ENCODE peak calls at places on chromosomes 13 and 19, in four cellular contexts. C, M, T and G are unnamed samples.

GRCh38 chr19:17757125-17757524 is 5.8 kb downstream of the FCHO1 start:
- DNase-seq in C (no peak), M (no peak), T (no peak), G (no peak)

GRCh38 chr19:1133471-1133929 is 29.7 kb downstream of the GPX4 start:
- DNase-seq in C (peak; percentile 61), M (no peak), T (no peak), G (peak; percentile 88)

GRCh38 chr13:74891610-74892009 is 590.4 kb downstream of the TBC1D4 start:
- DNase-seq in C (no peak), M (no peak), T (no peak), G (no peak)

GRCh38 chr13:95180513-95181245 is 120.6 kb downstream of the ABCC4 start:
- DNase-seq in C (no peak), M (no peak), T (no peak), G (no peak)

GRCh38 chr19:34468400-34468799 is 13.2 kb upstream of the WTIP start:
- DNase-seq in C (no peak), M (no peak), T (no peak), G (no peak)

GRCh38 chr13:106418556-106418955 is 116.9 kb downstream of the EFNB2 start:
- DNase-seq in C (no peak), M (no peak), T (no peak), G (no peak)

GRCh38 chr13:92303428-92303827 is 905.0 kb downstream of the GPC5 start:
- DNase-seq in C (no peak), M (no peak), T (no peak), G (no peak)

GRCh38 chr19:5621945-5622464 is 571 bp downstream of the SAFB2 start:
- DNase-seq in C (no peak), M (peak; percentile 29), T (no peak), G (peak; percentile 10)